ENCODE peak calls at places on chromosomes 13 and 19, in seven cellular contexts. V is progenitor cell of endocrine pancreas, U is RKO, S is germinal center, K is anterior cingulate cortex, O is amniotic stem cell, J is cardiac fibroblast. F is an unnamed sample.

GRCh38 chr19:2810141-2811091 is 9.3 kb upstream of the ZNF554 start:
- DNase-seq in V (no peak), O (no peak), S (no peak), U (no peak), K (no peak), J (no peak), F (no peak)

GRCh38 chr13:36258831-36259230 is 38.8 kb downstream of the CCDC169 start:
- DNase-seq in U (no peak), S (no peak), O (no peak), V (no peak), K (no peak), J (no peak), F (no peak)

GRCh38 chr13:48142437-48142836 is 47.5 kb upstream of the MED4 start:
- DNase-seq in O (no peak), U (no peak), S (no peak), V (no peak), J (no peak), K (no peak), F (no peak)

GRCh38 chr19:29805026-29805925 is 6.5 kb upstream of the CCNE1 start:
- DNase-seq in S (no peak), O (no peak), U (peak), K (no peak), V (no peak), J (peak), F (no peak)

GRCh38 chr13:113770441-113770840 is 11.4 kb downstream of the TMEM255B start:
- DNase-seq in J (no peak), U (no peak), V (no peak), K (no peak), O (no peak), S (no peak), F (no peak)

GRCh38 chr19:12794936-12795335 is 3.6 kb downstream of the JUNB start:
- DNase-seq in K (no peak), O (no peak), U (no peak), S (no peak), V (no peak), J (peak), F (no peak)

GRCh38 chr19:6239871-6240676 is 39.7 kb downstream of the MLLT1 start:
- DNase-seq in S (no peak), V (no peak), K (no peak), O (no peak), J (no peak), U (no peak), F (no peak)

GRCh38 chr13:23059173-23059572 is 121.6 kb upstream of the SGCG start:
- DNase-seq in V (no peak), O (no peak), K (no peak), S (no peak), J (no peak), U (no peak), F (no peak)

GRCh38 chr13:38308736-38309135 is 40.9 kb upstream of the UFM1 start:
- DNase-seq in S (no peak), K (no peak), U (no peak), J (peak), V (no peak), O (peak), F (no peak)

GRCh38 chr19:6464070-6464873 is at the start of gene CRB3:
- DNase-seq in J (no peak), S (no peak), O (no peak), V (peak), U (no peak), K (no peak), F (peak)

GRCh38 chr13:75691183-75691582 is 55.1 kb downstream of the LMO7 start:
- DNase-seq in V (no peak), O (no peak), K (no peak), J (peak), S (no peak), U (no peak), F (no peak)

GRCh38 chr13:45847554-45848224 is 3.9 kb downstream of the SIAH3 start:
- DNase-seq in V (no peak), O (no peak), U (no peak), S (no peak), J (no peak), K (no peak), F (peak)

GRCh38 chr19:48928164-48929005 is 5.1 kb upstream of the DHDH start:
- DNase-seq in K (no peak), J (no peak), O (no peak), U (no peak), S (no peak), V (no peak), F (no peak)